ENCODE peak calls at places on chromosomes 11 and 22, in six cellular contexts. Z is BE2C, N is dorsolateral prefrontal cortex, A is WTC11, K is ovary, J is AG10803. E is an unnamed sample.

GRCh38 chr22:20783844-20784723 is 10.2 kb downstream of the SERPIND1 start:
- DNase-seq in J (peak; percentile 58), A (peak; percentile 45), K (no peak), N (no peak), Z (peak; percentile 55), E (peak; percentile 34)

GRCh38 chr11:45827123-45827522 is 20.2 kb upstream of the CRY2 start:
- DNase-seq in Z (no peak), K (no peak), N (no peak), A (no peak), J (no peak), E (no peak)

GRCh38 chr22:42683599-42684283 is 34.5 kb upstream of the CYB5R3 start:
- DNase-seq in J (peak; percentile 90), N (no peak), A (no peak), Z (peak; percentile 55), K (peak; percentile 64), E (no peak)

GRCh38 chr11:110972640-110973039 is 260.4 kb upstream of the ARHGAP20 start:
- DNase-seq in A (no peak), J (peak; percentile 66), K (no peak), Z (no peak), N (no peak), E (no peak)

GRCh38 chr11:19185516-19186052 is 16.2 kb downstream of the CSRP3 start:
- DNase-seq in Z (no peak), K (no peak), J (no peak), N (no peak), A (no peak), E (no peak)

GRCh38 chr22:27686534-27686933 is 115.0 kb downstream of the MN1 start:
- DNase-seq in K (no peak), J (peak; percentile 75), N (peak; percentile 84), Z (peak; percentile 40), A (no peak), E (no peak)

GRCh38 chr22:30694638-30695350 is at the start of gene OSBP2:
- DNase-seq in J (no peak), Z (peak; percentile 59), N (peak; percentile 78), K (peak; percentile 54), A (peak; percentile 56), E (peak; percentile 48)

GRCh38 chr11:10550988-10551657 is 10.1 kb upstream of the RNF141 start:
- DNase-seq in K (no peak), N (no peak), Z (no peak), J (no peak), A (no peak), E (no peak)

GRCh38 chr11:131663403-131664200 is 293.2 kb downstream of the NTM start:
- DNase-seq in A (no peak), J (no peak), K (no peak), N (peak; percentile 78), Z (no peak), E (no peak)

GRCh38 chr11:13068211-13068610 is 59.1 kb downstream of the RASSF10 start:
- DNase-seq in Z (no peak), J (no peak), K (no peak), A (no peak), N (no peak), E (no peak)

GRCh38 chr11:118621071-118621815 is 13.8 kb downstream of the PHLDB1 start:
- DNase-seq in Z (peak; percentile 94), N (peak; percentile 91), K (peak; percentile 92), A (peak; percentile 90), J (peak; percentile 86), E (peak; percentile 69)

GRCh38 chr22:49934891-49935557 is 16.6 kb downstream of the CRELD2 start:
- DNase-seq in A (peak; percentile 79), J (peak; percentile 62), K (peak; percentile 92), N (peak; percentile 69), Z (peak; percentile 64), E (no peak)

GRCh38 chr11:114156766-114157165 is 97.3 kb downstream of the ZBTB16 start:
- DNase-seq in K (no peak), Z (no peak), N (no peak), A (no peak), J (no peak), E (no peak)

GRCh38 chr11:22780914-22781593 is 48.5 kb downstream of the SVIP start:
- DNase-seq in K (no peak), N (no peak), A (no peak), Z (no peak), J (no peak), E (no peak)

GRCh38 chr11:22775248-22775647 is 54.4 kb downstream of the SVIP start:
- DNase-seq in A (no peak), Z (no peak), J (no peak), N (no peak), K (no peak), E (no peak)

GRCh38 chr11:22779850-22780249 is 49.8 kb downstream of the SVIP start:
- DNase-seq in J (no peak), N (no peak), Z (no peak), A (no peak), K (no peak), E (no peak)

GRCh38 chr11:22774716-22775115 is 54.9 kb downstream of the SVIP start:
- DNase-seq in N (no peak), J (no peak), Z (no peak), A (no peak), K (no peak), E (no peak)

DNA sequence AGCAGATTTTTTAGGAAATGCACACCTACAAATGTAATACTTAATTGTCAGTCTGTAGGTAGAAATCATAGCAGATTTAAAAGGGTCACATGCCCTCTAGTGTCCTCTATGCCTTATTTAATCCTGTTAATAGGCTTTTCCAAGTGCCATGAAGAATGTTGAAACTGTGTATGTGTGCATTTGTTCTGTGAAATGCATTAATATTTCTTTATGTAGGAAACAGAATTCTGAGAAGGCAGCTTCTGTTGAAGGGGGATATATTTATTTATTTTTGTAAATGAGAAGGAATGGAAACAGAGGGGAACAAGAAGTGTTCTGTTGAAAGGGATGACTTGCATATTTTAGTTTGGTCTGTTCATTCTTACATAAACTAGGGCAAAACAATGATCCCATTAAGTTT is 51.0 kb downstream of the SVIP start:
- DNase-seq in A (no peak), J (no peak), Z (no peak), N (no peak), K (no peak), E (no peak)
- TF ChIP-seq CTCF in A (no peak), J (no peak), Z (no peak), N (peak; percentile 12), K (no peak), E (peak; percentile 34)

GRCh38 chr22:36850682-36851081 is 10.1 kb upstream of the NCF4 start:
- DNase-seq in Z (no peak), A (no peak), K (no peak), J (no peak), N (no peak), E (no peak)

GRCh38 chr22:36852056-36852973 is 8.5 kb upstream of the NCF4 start:
- DNase-seq in A (no peak), Z (no peak), K (no peak), J (no peak), N (no peak), E (no peak)

GRCh38 chr22:36855478-36855877 is 5.3 kb upstream of the NCF4 start:
- DNase-seq in J (no peak), K (no peak), A (no peak), N (no peak), Z (no peak), E (no peak)

GRCh38 chr22:36856121-36856791 is 4.5 kb upstream of the NCF4 start:
- DNase-seq in A (peak; percentile 94), Z (peak; percentile 92), J (peak; percentile 74), N (peak; percentile 93), K (peak; percentile 87), E (peak; percentile 100)

DNA sequence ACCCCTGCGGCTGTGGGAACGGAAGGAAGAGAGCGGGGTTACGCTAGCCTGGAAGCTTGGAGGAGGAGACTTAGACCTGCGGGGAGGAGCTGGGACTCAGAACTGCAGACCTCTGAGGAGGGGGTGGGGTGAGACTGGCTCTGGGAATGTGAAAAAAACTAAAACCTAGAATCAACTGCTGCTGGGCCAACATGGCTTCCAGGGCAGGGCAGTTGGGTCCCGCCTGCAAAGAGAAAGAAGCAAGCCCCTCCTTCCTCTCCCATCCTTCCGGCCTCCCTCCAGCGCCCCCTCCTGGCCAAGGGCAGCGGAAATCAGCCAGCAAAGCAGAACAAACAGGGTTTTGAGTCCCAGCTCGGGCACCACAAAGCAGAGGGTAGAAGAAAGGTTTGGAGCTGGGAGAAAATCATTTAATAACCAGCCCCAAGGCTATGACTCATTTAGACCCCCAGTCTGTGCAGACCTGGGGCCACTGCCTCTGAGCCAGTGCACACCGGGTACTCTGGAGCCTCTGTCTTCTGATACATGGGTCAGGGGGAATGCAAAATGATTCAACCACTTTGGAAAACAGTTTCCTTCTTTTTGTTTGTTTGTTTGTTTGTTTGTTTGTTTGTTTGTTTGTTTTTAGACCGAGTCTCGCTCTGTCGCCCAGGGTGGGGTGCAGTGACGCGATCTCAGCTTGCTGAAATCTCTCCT is 7.3 kb upstream of the NCF4 start:
- DNase-seq in N (peak; percentile 56), Z (peak; percentile 81), A (peak; percentile 93), J (peak; percentile 18), K (no peak), E (peak; percentile 87)
- TF ChIP-seq CTCF in N (peak; percentile 53), Z (peak; percentile 85), A (peak; percentile 80), J (peak; percentile 52), K (no peak), E (peak; percentile 71)

DNA sequence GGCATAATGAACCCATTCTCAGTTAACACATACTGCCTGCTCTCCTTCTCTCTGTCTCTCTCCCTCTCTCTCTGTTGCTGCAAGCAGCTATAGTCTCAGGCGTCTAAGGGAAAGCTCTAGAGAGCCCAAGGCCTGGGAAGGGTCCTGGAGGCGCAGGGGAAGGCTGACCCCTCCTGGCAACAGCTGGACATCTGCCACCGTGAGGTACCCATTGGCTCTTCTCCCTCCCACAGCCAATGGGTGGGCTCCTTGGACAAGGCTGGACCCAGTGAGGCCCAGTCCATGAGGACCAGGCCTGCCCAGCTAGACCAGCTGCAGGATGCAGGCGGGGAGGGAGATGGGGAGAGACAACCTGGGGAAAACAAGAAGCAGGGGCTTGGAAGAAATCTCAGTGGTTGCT is 349.8 kb downstream of the BUD13 start:
- DNase-seq in Z (peak; percentile 63), N (no peak), A (peak; percentile 61), J (no peak), K (no peak), E (no peak)
- TF ChIP-seq CTCF in Z (peak; percentile 39), N (no peak), A (no peak), J (no peak), K (no peak), E (no peak)

GRCh38 chr22:28951969-28952521 is 68.7 kb downstream of the ZNRF3 start:
- DNase-seq in K (peak; percentile 50), Z (no peak), J (peak; percentile 25), N (no peak), A (peak; percentile 30), E (no peak)
- TF ChIP-seq CTCF in K (no peak), Z (no peak), J (peak; percentile 7), N (no peak), A (no peak), E (no peak)

GRCh38 chr11:69435161-69435990 is 46.1 kb upstream of the LINC01488 start:
- DNase-seq in Z (no peak), K (no peak), N (peak; percentile 23), A (no peak), J (no peak), E (no peak)
- TF ChIP-seq CTCF in Z (no peak), K (no peak), N (no peak), A (no peak), J (no peak), E (no peak)

GRCh38 chr11:88544656-88545280 is 207.2 kb upstream of the CTSC start:
- DNase-seq in K (no peak), Z (no peak), A (no peak), N (no peak), J (peak; percentile 67), E (no peak)
- TF ChIP-seq CTCF in K (no peak), Z (no peak), A (peak; percentile 5), N (peak; percentile 4), J (no peak), E (no peak)